ENCODE peak calls at places on chromosomes 11 and 22, in four cellular contexts. O is sciatic nerve; Q is T1000; H is activated CD4-positive, alpha-beta T cell treated with anti-CD3 and anti-CD28 coated beads, Interleukin-2, amount 10 ng/mL, durations not matched to agents 7 days and 5 days. U is an unnamed sample.

GRCh38 chr11:72195921-72196320 is 4.0 kb downstream of the FOLR1 start:
- DNase-seq in H (no peak), O (no peak), Q (no peak), U (no peak)

GRCh38 chr11:68351450-68352275 is 39.3 kb downstream of the LRP5 start:
- DNase-seq in H (no peak), Q (no peak), O (no peak), U (no peak)

GRCh38 chr11:27868226-27868625 is 168.0 kb upstream of the BDNF start:
- DNase-seq in Q (no peak), O (no peak), H (no peak), U (no peak)

GRCh38 chr11:126083829-126084607 is 21.4 kb upstream of the CDON start:
- DNase-seq in Q (no peak), H (peak; percentile 72), O (no peak), U (no peak)

GRCh38 chr22:45197606-45198462 is 34.1 kb downstream of the NUP50 start:
- DNase-seq in O (no peak), Q (no peak), H (no peak), U (no peak)

GRCh38 chr11:75314771-75315438 is 36.6 kb downstream of the ARRB1 start:
- DNase-seq in Q (no peak), O (no peak), H (no peak), U (no peak)

GRCh38 chr22:37675930-37676571 is 615 bp downstream of the LGALS1 start:
- DNase-seq in Q (no peak), O (peak; percentile 82), H (peak; percentile 26), U (peak; percentile 81)

GRCh38 chr22:35446365-35446764 is 46.4 kb downstream of the MCM5 start:
- DNase-seq in O (no peak), H (no peak), Q (peak; percentile 70), U (no peak)

GRCh38 chr11:119709638-119710346 is 19.2 kb downstream of the NECTIN1 start:
- DNase-seq in Q (no peak), O (no peak), H (no peak), U (no peak)

GRCh38 chr22:39519681-39520053 is 695 bp upstream of the ATF4 start:
- DNase-seq in Q (no peak), O (no peak), H (no peak), U (peak; percentile 58)

GRCh38 chr22:28141614-28142013 is 222.6 kb upstream of the PITPNB start:
- DNase-seq in H (no peak), O (no peak), Q (no peak), U (no peak)